ENCODE peak calls at places on chromosomes 4 and X, in five cellular contexts. M, Q, C, J and W are unnamed samples.

GRCh38 chrX:118655561-118656246 is 71.7 kb upstream of the IL13RA1 start:
- DNase-seq in M (peak), Q (no peak), C (no peak), J (no peak), W (no peak)

GRCh38 chr4:71300362-71300761 is 38.5 kb upstream of the SLC4A4 start:
- DNase-seq in M (no peak), Q (no peak), C (no peak), J (no peak), W (no peak)

GRCh38 chr4:98728433-98728832 is 70.0 kb upstream of the TSPAN5 start:
- DNase-seq in M (peak), Q (no peak), C (no peak), J (no peak), W (no peak)

GRCh38 chrX:15498741-15499140 is 1.9 kb upstream of the BMX start:
- DNase-seq in M (no peak), Q (no peak), C (no peak), J (no peak), W (no peak)

GRCh38 chr4:36207808-36208207 is 36.5 kb downstream of the ARAP2 start:
- DNase-seq in M (no peak), Q (no peak), C (no peak), J (no peak), W (no peak)

GRCh38 chr4:145887241-145887964 is 51.2 kb downstream of the ZNF827 start:
- DNase-seq in M (peak), Q (peak), C (no peak), J (no peak), W (peak)

GRCh38 chrX:132665676-132666075 is 176.8 kb upstream of the MBNL3 start:
- DNase-seq in M (no peak), Q (no peak), C (no peak), J (no peak), W (no peak)

GRCh38 chr4:47855350-47855749 is 17.5 kb upstream of the CORIN start:
- DNase-seq in M (peak), Q (no peak), C (no peak), J (no peak), W (peak)

GRCh38 chr4:30671926-30672325 is 48.2 kb upstream of the PCDH7 start:
- DNase-seq in M (no peak), Q (no peak), C (no peak), J (no peak), W (no peak)

GRCh38 chr4:624705-625590 is at the start of gene PDE6B:
- DNase-seq in M (no peak), Q (peak), C (no peak), J (peak), W (no peak)

GRCh38 chrX:83508006-83508405 is at the start of gene POU3F4:
- DNase-seq in M (peak), Q (peak), C (no peak), J (peak), W (no peak)

GRCh38 chrX:83509246-83509801 is 1.2 kb downstream of the POU3F4 start:
- DNase-seq in M (peak), Q (peak), C (no peak), J (peak), W (no peak)

GRCh38 chrX:83511208-83511607 is 3.1 kb downstream of the POU3F4 start:
- DNase-seq in M (peak), Q (peak), C (no peak), J (peak), W (no peak)

GRCh38 chrX:83510466-83511181 is 2.5 kb downstream of the POU3F4 start:
- DNase-seq in M (peak), Q (peak), C (no peak), J (peak), W (no peak)

DNA sequence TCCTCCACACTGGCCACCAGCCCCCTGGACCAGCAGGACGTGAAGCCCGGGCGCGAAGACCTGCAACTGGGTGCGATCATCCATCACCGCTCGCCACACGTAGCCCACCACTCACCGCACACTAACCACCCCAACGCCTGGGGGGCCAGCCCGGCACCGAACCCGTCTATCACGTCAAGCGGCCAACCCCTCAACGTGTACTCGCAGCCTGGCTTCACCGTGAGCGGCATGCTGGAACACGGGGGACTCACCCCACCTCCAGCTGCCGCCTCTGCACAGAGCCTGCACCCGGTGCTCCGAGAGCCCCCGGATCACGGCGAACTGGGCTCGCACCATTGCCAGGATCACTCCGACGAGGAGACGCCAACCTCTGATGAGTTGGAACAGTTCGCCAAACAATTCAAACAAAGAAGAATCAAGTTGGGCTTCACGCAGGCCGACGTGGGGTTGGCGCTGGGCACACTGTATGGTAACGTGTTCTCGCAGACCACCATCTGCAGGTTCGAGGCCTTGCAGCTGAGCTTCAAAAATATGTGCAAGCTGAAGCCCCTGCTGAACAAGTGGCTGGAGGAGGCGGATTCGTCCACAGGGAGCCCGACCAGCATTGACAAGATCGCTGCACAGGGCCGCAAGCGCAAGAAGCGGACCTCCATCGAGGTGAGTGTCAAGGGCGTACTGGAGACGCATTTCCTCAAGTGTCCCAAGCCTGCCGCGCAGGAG is 596 bp downstream of the POU3F4 start:
- DNase-seq in M (no peak), Q (peak), C (no peak), J (peak), W (no peak)
- H3K4me3 ChIP-seq in M (peak), Q (peak), C (peak), J (peak), W (no peak)

DNA sequence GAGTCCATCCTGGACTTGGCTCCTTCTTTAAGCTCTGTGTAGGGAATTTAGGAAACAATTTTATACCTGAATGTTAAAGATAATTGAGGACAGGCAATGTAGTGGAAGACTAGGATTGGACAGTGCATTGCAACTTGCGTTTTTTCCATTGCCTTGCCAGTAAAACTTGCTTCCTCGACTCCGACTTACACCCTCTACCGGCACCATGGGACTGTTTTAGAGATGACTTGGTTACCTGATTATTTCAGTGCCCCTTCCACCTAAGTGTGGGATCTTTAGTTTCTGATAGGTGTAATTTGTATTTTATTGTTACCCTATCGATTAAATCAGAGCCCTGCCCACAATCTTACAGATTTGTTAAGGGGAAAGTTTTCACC is 1.2 kb downstream of the PRPS1 start:
- DNase-seq in M (peak), Q (peak), C (no peak), J (peak), W (no peak)
- H3K4me3 ChIP-seq in M (peak), Q (peak), C (peak), J (peak), W (peak)

GRCh38 chr4:99816611-99817309 is at the start of gene DAPP1:
- DNase-seq in M (no peak), Q (no peak), C (peak), J (no peak), W (no peak)
- H3K4me3 ChIP-seq in M (no peak), Q (no peak), C (peak), J (no peak), W (no peak)

GRCh38 chr4:190014771-190015537 is 12.1 kb downstream of the FRG2 start:
- DNase-seq in M (no peak), Q (peak), C (no peak), J (peak), W (no peak)
- H3K4me3 ChIP-seq in M (peak), Q (peak), C (peak), J (peak), W (peak)

GRCh38 chrX:41781500-41781899 is 57.5 kb downstream of the GPR82 start:
- DNase-seq in M (peak), Q (peak), C (no peak), J (peak), W (no peak)

GRCh38 chrX:41779941-41780340 is 56.0 kb downstream of the GPR82 start:
- DNase-seq in M (no peak), Q (no peak), C (no peak), J (no peak), W (no peak)

GRCh38 chrX:41779058-41779564 is 55.1 kb downstream of the GPR82 start:
- DNase-seq in M (peak), Q (no peak), C (no peak), J (no peak), W (peak)
- H3K4me3 ChIP-seq in M (no peak), Q (no peak), C (no peak), J (no peak), W (no peak)

DNA sequence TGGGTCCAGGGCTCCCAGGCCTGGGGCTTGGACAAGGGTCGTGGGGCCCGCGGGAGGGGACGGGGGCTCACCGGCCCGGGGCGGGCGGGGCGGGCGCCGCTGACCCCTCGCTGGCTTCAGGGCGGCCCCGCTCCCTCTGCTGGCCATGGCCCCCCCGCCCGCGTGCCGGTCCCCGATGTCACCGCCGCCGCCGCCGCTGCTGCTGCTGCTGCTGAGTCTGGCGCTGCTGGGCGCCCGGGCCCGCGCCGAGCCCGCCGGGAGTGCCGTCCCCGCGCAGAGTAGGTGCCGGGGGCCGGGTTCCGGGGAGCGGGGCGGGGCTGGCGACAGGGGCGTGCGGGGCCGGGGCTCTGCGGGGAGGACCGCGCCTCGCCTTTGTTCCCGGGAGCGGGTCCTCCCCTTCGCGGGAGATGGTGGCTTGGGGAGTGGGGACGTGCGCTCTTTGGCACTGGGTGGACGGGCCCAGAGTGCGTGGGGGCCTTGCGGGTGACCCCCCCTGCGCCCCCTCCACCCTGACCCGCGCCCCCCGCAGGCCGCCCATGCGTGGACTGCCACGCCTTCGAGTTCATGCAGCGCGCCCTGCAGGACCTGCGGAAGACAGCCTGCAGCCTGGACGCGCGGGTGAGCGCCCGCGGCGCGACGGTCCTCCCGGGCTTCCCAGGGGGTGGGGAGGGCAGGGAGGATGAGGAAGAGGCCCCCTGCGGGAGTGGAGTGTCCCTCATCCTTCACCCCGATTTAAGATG is 16.8 kb upstream of the NAT8L start:
- DNase-seq in M (no peak), Q (peak), C (peak), J (peak), W (no peak)
- H3K4me3 ChIP-seq in M (peak), Q (peak), C (peak), J (peak), W (peak)

GRCh38 chrX:136452614-136453013 is 35.1 kb upstream of the BRS3 start:
- DNase-seq in M (no peak), Q (no peak), C (no peak), J (no peak), W (no peak)
- H3K4me3 ChIP-seq in M (no peak), Q (no peak), C (no peak), J (no peak), W (no peak)

DNA sequence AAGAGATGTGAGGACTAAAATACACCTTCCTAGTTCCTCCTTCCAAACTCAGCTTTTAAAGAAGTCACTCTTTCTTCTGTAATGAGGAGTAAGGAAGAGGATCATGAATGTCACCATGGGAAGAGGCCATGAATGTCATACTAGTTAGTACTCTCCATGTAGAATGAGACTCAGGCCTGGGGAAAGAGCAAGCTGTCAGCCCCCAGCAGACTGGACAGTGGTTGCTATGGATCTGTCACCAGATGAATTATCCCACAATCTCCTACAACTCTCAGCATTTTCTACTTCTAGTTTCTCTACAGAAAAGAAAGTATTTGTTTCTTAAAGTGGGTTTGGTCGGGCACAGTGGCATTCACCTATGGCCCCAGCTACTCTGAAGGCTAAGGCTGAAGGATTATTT is 57.1 kb upstream of the PRDM8 start:
- DNase-seq in M (no peak), Q (no peak), C (no peak), J (no peak), W (no peak)
- H3K4me3 ChIP-seq in M (no peak), Q (no peak), C (no peak), J (no peak), W (no peak)

DNA sequence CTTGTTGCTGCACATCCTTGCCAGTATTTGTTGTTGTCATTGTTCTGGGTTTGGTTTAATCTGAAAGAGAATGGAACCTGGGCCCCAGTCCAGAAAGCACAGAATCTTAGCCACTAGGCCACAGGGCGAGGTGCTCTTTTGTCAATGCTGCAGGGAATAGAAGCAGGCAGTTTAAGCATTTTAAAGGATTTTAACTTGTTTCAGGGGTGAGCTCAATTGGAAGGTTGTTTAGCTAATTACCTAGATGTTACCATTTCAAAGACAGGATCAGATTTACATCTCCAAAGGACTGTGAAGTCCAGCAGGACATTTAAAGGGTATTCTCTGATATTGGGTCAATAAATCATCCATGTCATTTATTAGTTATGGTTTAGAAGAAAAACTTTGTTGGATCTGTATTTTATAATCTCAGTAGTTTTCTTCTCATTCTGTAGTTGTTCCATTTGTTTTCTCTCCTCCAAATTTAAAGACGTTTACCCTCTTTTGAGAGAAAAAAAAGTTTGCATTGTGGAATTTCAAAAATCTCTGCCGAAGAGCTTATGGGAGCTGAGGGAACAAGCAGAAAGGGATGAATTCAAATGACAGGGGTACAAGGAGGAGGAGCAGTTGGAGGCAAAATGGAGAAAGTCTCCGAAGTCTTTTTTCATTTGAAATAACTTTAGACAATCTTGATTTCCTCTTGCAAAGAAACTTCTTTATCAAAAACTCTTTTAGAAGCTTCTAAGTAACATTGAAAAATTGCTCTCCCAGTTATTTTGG is 57.5 kb upstream of the FAM47C start:
- DNase-seq in M (no peak), Q (peak), C (no peak), J (peak), W (no peak)
- H3K4me3 ChIP-seq in M (no peak), Q (no peak), C (no peak), J (peak), W (no peak)

DNA sequence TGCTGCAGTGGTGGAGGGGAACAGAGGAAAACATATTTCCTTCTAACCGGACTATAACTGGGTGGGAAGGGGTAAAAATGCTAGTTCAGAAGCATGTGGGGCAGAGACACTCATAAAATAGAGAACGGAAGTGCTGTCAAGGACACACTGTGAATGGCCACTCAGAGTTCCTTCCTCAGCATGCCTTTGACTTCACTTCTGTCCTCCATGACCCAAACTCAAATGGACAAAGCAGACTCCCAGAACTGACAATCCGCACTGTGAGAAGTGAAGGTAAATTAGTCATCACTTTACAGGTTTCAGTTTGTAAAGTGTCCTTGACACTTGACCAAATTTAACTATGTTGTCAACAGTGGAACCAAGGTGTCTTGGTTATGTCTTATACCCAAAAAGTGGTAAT is 30.2 kb upstream of the ELF2 start:
- DNase-seq in M (no peak), Q (no peak), C (no peak), J (no peak), W (no peak)
- H3K4me3 ChIP-seq in M (no peak), Q (no peak), C (no peak), J (no peak), W (no peak)